ENCODE peak calls at places on chromosomes 6 and 20, in four cellular contexts. H is A549, S is HepG2, I is H1. L is an unnamed sample.

GRCh38 chr20:63978319-63979220 is 872 bp downstream of the SAMD10 start:
- DNase-seq in H (no peak), S (peak; percentile 79), I (no peak), L (peak; percentile 72)

GRCh38 chr6:39417440-39417839 is 94.9 kb upstream of the KCNK16 start:
- DNase-seq in H (no peak), S (no peak), I (no peak), L (no peak)

GRCh38 chr20:20683922-20684321 is 28.5 kb downstream of the RALGAPA2 start:
- DNase-seq in H (no peak), S (no peak), I (no peak), L (no peak)

GRCh38 chr6:155093430-155093829 is 98.3 kb downstream of the TIAM2 start:
- DNase-seq in H (no peak), S (no peak), I (no peak), L (no peak)

GRCh38 chr20:47764154-47764734 is 21.0 kb downstream of the SULF2 start:
- DNase-seq in H (peak; percentile 63), S (no peak), I (no peak), L (peak; percentile 38)

GRCh38 chr20:4225778-4226177 is 210.4 kb upstream of the RNF24 start:
- DNase-seq in H (no peak), S (peak; percentile 43), I (no peak), L (no peak)

GRCh38 chr20:42598586-42598985 is 591.1 kb downstream of the PTPRT start:
- DNase-seq in H (no peak), S (no peak), I (no peak), L (no peak)

GRCh38 chr6:147216915-147217314 is 12.7 kb downstream of the STXBP5 start:
- DNase-seq in H (no peak), S (no peak), I (no peak), L (no peak)

GRCh38 chr6:166999845-167000253 is 652 bp downstream of the CEP43 start:
- DNase-seq in H (no peak), S (peak; percentile 74), I (no peak), L (no peak)

GRCh38 chr6:144095134-144096002 is at the start of gene SF3B5:
- DNase-seq in H (peak; percentile 81), S (peak; percentile 100), I (peak; percentile 99), L (peak; percentile 95)

GRCh38 chr20:10603971-10604864 is 69.6 kb downstream of the JAG1 start:
- DNase-seq in H (peak; percentile 85), S (peak; percentile 99), I (no peak), L (no peak)

GRCh38 chr6:36947570-36948351 is 6.8 kb upstream of the PI16 start:
- DNase-seq in H (no peak), S (no peak), I (no peak), L (no peak)

GRCh38 chr20:38919683-38920082 is 6.5 kb upstream of the FAM83D start:
- DNase-seq in H (no peak), S (no peak), I (no peak), L (no peak)

GRCh38 chr6:11367638-11368199 is 135.3 kb upstream of the NEDD9 start:
- DNase-seq in H (peak; percentile 55), S (peak; percentile 100), I (no peak), L (no peak)

GRCh38 chr6:56775498-56776166 is 132.9 kb upstream of the DST start:
- DNase-seq in H (no peak), S (no peak), I (no peak), L (no peak)

GRCh38 chr6:125983246-125983945 is 2.9 kb upstream of the TRMT11 start:
- DNase-seq in H (no peak), S (no peak), I (no peak), L (no peak)

DNA sequence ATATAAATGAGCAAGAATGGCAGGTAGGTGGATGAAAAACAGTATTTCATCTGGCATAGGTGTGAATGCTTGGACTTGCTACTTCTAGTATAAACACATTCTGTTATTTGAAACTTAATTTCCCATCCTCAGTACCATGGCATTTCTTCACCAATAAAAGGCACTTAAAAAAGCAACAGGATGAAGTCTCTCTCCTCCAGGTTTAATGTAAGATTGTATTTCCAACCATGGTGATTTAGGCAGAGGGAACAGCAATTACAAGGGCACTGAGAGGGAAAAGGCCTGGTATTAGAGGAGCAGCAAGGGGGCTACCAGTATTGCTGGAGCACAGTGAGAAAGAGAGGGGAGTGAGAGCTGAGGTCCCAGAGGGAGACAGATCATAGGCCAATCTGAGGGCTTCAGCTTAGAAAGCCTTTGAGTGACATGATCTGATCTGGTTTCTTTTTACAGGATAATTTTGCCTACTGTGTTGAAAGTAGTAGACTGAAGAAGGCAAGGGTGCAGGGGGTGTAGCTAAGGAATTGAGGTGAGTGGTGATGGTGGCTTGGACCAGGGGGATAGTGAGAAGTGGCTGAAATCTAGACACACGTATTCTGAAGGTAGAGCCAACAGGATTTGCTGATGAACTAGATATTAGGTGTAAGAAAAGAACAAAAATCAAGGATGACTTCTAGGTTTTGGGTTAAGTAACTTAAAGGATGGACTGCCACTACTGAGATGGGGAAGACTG is 67.8 kb upstream of the SMIM29 start:
- DNase-seq in H (no peak), S (no peak), I (no peak), L (no peak)
- TF ChIP-seq PHF8 in H (no peak), S (no peak), I (no peak), L (no peak)

GRCh38 chr20:51757226-51757625 is 11.0 kb downstream of the ATP9A start:
- DNase-seq in H (no peak), S (no peak), I (no peak), L (no peak)

GRCh38 chr20:51756653-51757052 is 11.5 kb downstream of the ATP9A start:
- DNase-seq in H (no peak), S (no peak), I (no peak), L (no peak)

GRCh38 chr20:51760905-51761544 is 7.2 kb downstream of the ATP9A start:
- DNase-seq in H (no peak), S (peak; percentile 100), I (peak; percentile 23), L (no peak)

GRCh38 chr20:51758978-51759544 is 9.1 kb downstream of the ATP9A start:
- DNase-seq in H (no peak), S (peak; percentile 87), I (no peak), L (no peak)

GRCh38 chr20:51759769-51760510 is 8.2 kb downstream of the ATP9A start:
- DNase-seq in H (no peak), S (peak; percentile 64), I (no peak), L (no peak)
- TF ChIP-seq RAD21 in H (no peak), S (no peak), I (no peak), L (no peak)

GRCh38 chr6:52929321-52930164 is 20.0 kb upstream of the GSTA3 start:
- DNase-seq in H (peak; percentile 32), S (peak; percentile 43), I (no peak), L (peak; percentile 34)
- TF ChIP-seq PHF8 in H (no peak), S (no peak), I (no peak), L (no peak)

GRCh38 chr6:157424491-157425020 is 43.6 kb downstream of the ZDHHC14 start:
- DNase-seq in H (no peak), S (peak; percentile 86), I (no peak), L (no peak)
- TF ChIP-seq RAD21 in H (no peak), S (no peak), I (no peak), L (no peak)

GRCh38 chr6:72911463-72912153 is 289.7 kb downstream of the KCNQ5 start:
- DNase-seq in H (no peak), S (no peak), I (no peak), L (no peak)
- TF ChIP-seq PHF8 in H (no peak), S (no peak), I (no peak), L (no peak)

DNA sequence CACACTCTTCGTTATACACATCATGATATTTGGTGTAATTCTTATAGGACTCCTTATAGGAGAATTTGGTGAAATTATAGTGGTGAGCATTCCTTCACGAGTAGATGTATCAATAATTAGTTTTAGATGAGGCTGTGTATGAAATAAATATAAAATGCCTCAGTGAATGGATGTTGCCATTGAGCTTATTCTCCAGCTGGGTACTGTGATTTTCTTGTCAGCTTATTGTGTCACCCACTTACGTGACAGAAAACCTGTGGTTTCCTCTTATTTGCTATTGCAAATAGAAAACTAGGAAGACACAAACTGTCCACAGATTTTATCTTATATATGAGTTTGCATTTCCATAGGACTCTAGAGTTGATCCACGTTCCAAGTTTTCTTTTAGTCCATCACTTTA is 439.9 kb upstream of the RNF217 start:
- DNase-seq in H (no peak), S (no peak), I (no peak), L (no peak)
- TF ChIP-seq RAD21 in H (no peak), S (no peak), I (no peak), L (no peak)

DNA sequence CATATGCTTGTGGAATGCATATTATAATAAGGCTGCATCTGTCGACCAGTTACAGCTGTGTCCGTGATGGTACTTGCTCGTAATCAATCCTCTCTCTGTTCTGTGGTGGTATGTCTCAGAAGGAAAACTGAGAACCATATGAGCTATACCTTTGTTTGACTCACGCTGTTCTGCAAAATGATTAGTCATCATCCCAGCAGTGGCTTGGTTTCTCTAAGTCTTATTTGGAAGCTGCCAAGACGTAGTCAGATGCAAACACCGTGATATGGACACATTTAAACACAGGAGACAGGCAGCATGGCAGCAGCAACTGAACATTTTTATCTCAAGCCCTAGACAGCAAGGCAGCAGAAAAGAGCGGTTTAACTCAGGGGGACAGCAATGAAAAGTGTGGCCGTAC is 1295.2 kb downstream of the EPHA7 start:
- DNase-seq in H (no peak), S (no peak), I (no peak), L (no peak)
- TF ChIP-seq PHF8 in H (no peak), S (no peak), I (no peak), L (no peak)

L was measured in K562.